ENCODE peak calls at places on chromosomes 13 and 19, in eight cellular contexts. Y is A549; U is activated naive CD8-positive, alpha-beta T cell treated with anti-CD3 and anti-CD28 coated beads, Interleukin-2, amount 10 ng/mL, durations not matched to agents 7 days and 5 days; N is activated T-cell treated with anti-CD3 and anti-CD28 coated beads, Interleukin-2, amount 50 U/mL, for 4 hours; O is stimulated activated naive CD8-positive, alpha-beta T cell treated with anti-CD3 and anti-CD28 coated beads, Interleukin-15, Interleukin-2, amounts not matched to agents 100 U/mL and 50 U/mL, for 24 hours; G is Right ventricle myocardium inferior; R is left ventricle myocardium superior; J is upper lobe of right lung. F is an unnamed sample.

GRCh38 chr13:30121244-30121643 is 186.1 kb downstream of the KATNAL1 start:
- ATAC-seq in Y (no peak), U (no peak), N (no peak), O (no peak), G (no peak), R (no peak), J (no peak), F (no peak)

GRCh38 chr19:30320916-30321315 is 51.3 kb upstream of the ZNF536 start:
- ATAC-seq in Y (no peak), U (no peak), N (no peak), O (no peak), G (no peak), R (no peak), J (no peak), F (no peak)

GRCh38 chr19:45616709-45617027 is 14.7 kb upstream of the GPR4 start:
- ATAC-seq in Y (no peak), U (no peak), N (no peak), O (no peak), G (no peak), R (no peak), J (no peak), F (no peak)

GRCh38 chr19:11204076-11204602 is 6.8 kb upstream of the KANK2 start:
- ATAC-seq in Y (no peak), U (no peak), N (no peak), O (no peak), G (peak), R (peak), J (no peak), F (no peak)

GRCh38 chr19:37635076-37636056 is 19.9 kb downstream of the ZFP30 start:
- ATAC-seq in Y (no peak), U (no peak), N (no peak), O (no peak), G (no peak), R (no peak), J (no peak), F (no peak)

GRCh38 chr13:110250258-110250891 is 56.6 kb downstream of the COL4A1 start:
- ATAC-seq in Y (no peak), U (no peak), N (no peak), O (no peak), G (peak), R (peak), J (peak), F (no peak)

GRCh38 chr13:76161143-76161542 is 525.0 kb downstream of the LMO7 start:
- ATAC-seq in Y (no peak), U (no peak), N (no peak), O (no peak), G (peak), R (peak), J (no peak), F (no peak)

GRCh38 chr19:18789883-18790565 is 1.1 kb downstream of the COMP start:
- ATAC-seq in Y (peak), U (no peak), N (peak), O (no peak), G (no peak), R (peak), J (peak), F (peak)

GRCh38 chr19:13212759-13213330 is 62.6 kb downstream of the IER2 start:
- ATAC-seq in Y (peak), U (peak), N (no peak), O (peak), G (no peak), R (peak), J (peak), F (no peak)

GRCh38 chr19:54684537-54684936 is 21.8 kb downstream of the LILRB4 start:
- ATAC-seq in Y (peak), U (no peak), N (no peak), O (no peak), G (no peak), R (no peak), J (peak), F (no peak)

GRCh38 chr13:99517577-99517976 is 16.3 kb downstream of the TM9SF2 start:
- ATAC-seq in Y (no peak), U (no peak), N (no peak), O (no peak), G (no peak), R (no peak), J (no peak), F (no peak)

GRCh38 chr13:42926043-42926442 is 66.0 kb downstream of the EPSTI1 start:
- ATAC-seq in Y (no peak), U (no peak), N (no peak), O (no peak), G (no peak), R (no peak), J (no peak), F (no peak)

GRCh38 chr19:46378268-46378667 is 31.4 kb downstream of the PPP5C start:
- ATAC-seq in Y (no peak), U (no peak), N (no peak), O (no peak), G (no peak), R (peak), J (no peak), F (no peak)

GRCh38 chr19:36421749-36422481 is 3.5 kb upstream of the ZFP82 start:
- ATAC-seq in Y (no peak), U (no peak), N (no peak), O (no peak), G (no peak), R (no peak), J (no peak), F (no peak)

GRCh38 chr19:48354332-48354992 is 9.3 kb downstream of the TMEM143 start:
- ATAC-seq in Y (peak), U (no peak), N (no peak), O (no peak), G (no peak), R (no peak), J (no peak), F (no peak)

GRCh38 chr13:23433171-23434153 is at the start of gene SACS:
- ATAC-seq in Y (peak), U (no peak), N (no peak), O (no peak), G (peak), R (peak), J (peak), F (no peak)

GRCh38 chr19:52592301-52592700 is 22.2 kb downstream of the ZNF701 start:
- ATAC-seq in Y (no peak), U (no peak), N (peak), O (peak), G (no peak), R (no peak), J (no peak), F (no peak)

GRCh38 chr13:30744686-30745085 is 9.3 kb downstream of the ALOX5AP start:
- ATAC-seq in Y (no peak), U (no peak), N (no peak), O (no peak), G (no peak), R (no peak), J (no peak), F (no peak)

GRCh38 chr13:40064723-40065122 is 409.3 kb downstream of the COG6 start:
- ATAC-seq in Y (peak), U (no peak), N (no peak), O (peak), G (no peak), R (no peak), J (no peak), F (no peak)

GRCh38 chr19:48452656-48453480 is 2.5 kb upstream of the KCNJ14 start:
- ATAC-seq in Y (peak), U (no peak), N (no peak), O (no peak), G (no peak), R (no peak), J (no peak), F (no peak)

GRCh38 chr13:27631665-27632064 is 10.0 kb downstream of the POLR1D start:
- ATAC-seq in Y (no peak), U (no peak), N (no peak), O (no peak), G (no peak), R (no peak), J (no peak), F (no peak)

GRCh38 chr13:79297128-79297527 is 108.9 kb downstream of the RBM26 start:
- ATAC-seq in Y (no peak), U (no peak), N (no peak), O (no peak), G (no peak), R (no peak), J (no peak), F (no peak)

GRCh38 chr19:44164327-44164672 is 600 bp upstream of the ZNF226 start:
- ATAC-seq in Y (no peak), U (no peak), N (no peak), O (no peak), G (no peak), R (no peak), J (no peak), F (no peak)

GRCh38 chr13:79501538-79502232 is 20.7 kb downstream of the NDFIP2 start:
- ATAC-seq in Y (no peak), U (no peak), N (peak), O (peak), G (no peak), R (no peak), J (no peak), F (no peak)

GRCh38 chr19:44757057-44757734 is 8.7 kb downstream of the BCL3 start:
- ATAC-seq in Y (peak), U (no peak), N (no peak), O (no peak), G (peak), R (peak), J (peak), F (no peak)

F was measured in stimulated activated memory B cell treated with anti-CD40 and anti-IgM and Interleukin-4, amounts not matched to agents 10 μg/mL and 1 μg/mL and 100 μg/mL, for 72 hours.